ENCODE peak calls at places on chromosomes 1 and 21, in seven cellular contexts. Q is psoas muscle, K is Peyer's patch, X is BE2C, V is K562, U is cardiac muscle cell, J is DND-41. W is an unnamed sample.
A peak's percentile ranks its signal among the peaks of the same experiment; 100 is the strongest.

GRCh38 chr21:27132270-27132669 is 165.4 kb upstream of the ADAMTS5 start:
- DNase-seq in U (peak; percentile 53), Q (no peak), J (no peak), V (no peak), X (no peak), K (no peak), W (no peak)

GRCh38 chr1:204511366-204511765 is 4.8 kb upstream of the MDM4 start:
- DNase-seq in K (no peak), V (no peak), X (no peak), U (no peak), J (no peak), Q (no peak), W (no peak)

GRCh38 chr1:235821361-235821981 is 45.2 kb downstream of the LYST start:
- DNase-seq in K (no peak), X (no peak), V (no peak), U (peak; percentile 32), J (no peak), Q (no peak), W (no peak)

GRCh38 chr1:81617308-81618027 is 183.3 kb upstream of the ADGRL2 start:
- DNase-seq in Q (no peak), V (no peak), K (no peak), J (no peak), U (peak; percentile 36), X (no peak), W (no peak)

GRCh38 chr21:34268493-34268892 is 95.3 kb upstream of the KCNE2 start:
- DNase-seq in J (no peak), V (no peak), K (no peak), Q (no peak), X (no peak), U (no peak), W (no peak)

GRCh38 chr1:239987103-239987745 is 104.5 kb upstream of the FMN2 start:
- DNase-seq in U (peak; percentile 53), V (peak; percentile 45), Q (no peak), X (peak; percentile 74), K (no peak), J (peak; percentile 28), W (no peak)

GRCh38 chr1:172460901-172461315 is 17.0 kb upstream of the PIGC start:
- DNase-seq in X (no peak), Q (no peak), K (no peak), J (no peak), U (no peak), V (no peak), W (no peak)

GRCh38 chr1:153233448-153233847 is 16.1 kb downstream of the PRR9 start:
- DNase-seq in K (no peak), J (no peak), X (no peak), V (no peak), U (no peak), Q (no peak), W (no peak)

GRCh38 chr1:156815307-156815826 is 1.3 kb downstream of the SH2D2A start:
- DNase-seq in X (no peak), Q (peak; percentile 82), V (peak; percentile 50), J (no peak), U (peak; percentile 83), K (no peak), W (no peak)

GRCh38 chr1:227946624-227947424 is 908 bp downstream of the WNT9A start:
- DNase-seq in V (peak; percentile 88), K (peak; percentile 84), X (peak; percentile 79), J (no peak), Q (peak; percentile 90), U (peak; percentile 71), W (peak; percentile 47)

GRCh38 chr1:186094170-186094569 is 280.9 kb downstream of the TPR start:
- DNase-seq in K (no peak), J (no peak), U (peak; percentile 51), Q (no peak), V (no peak), X (no peak), W (no peak)

GRCh38 chr1:169124459-169124858 is 18.0 kb downstream of the ATP1B1 start:
- DNase-seq in J (no peak), V (no peak), Q (no peak), X (no peak), K (no peak), U (no peak), W (no peak)

GRCh38 chr1:200610846-200611245 is 9.7 kb downstream of the KIF14 start:
- DNase-seq in X (no peak), J (no peak), Q (no peak), U (no peak), V (no peak), K (no peak), W (no peak)

GRCh38 chr1:6019166-6019845 is 26.4 kb upstream of the KCNAB2 start:
- DNase-seq in V (no peak), Q (no peak), X (no peak), K (no peak), J (no peak), U (no peak), W (no peak)

GRCh38 chr21:46111857-46112730 is 14.2 kb downstream of the COL6A2 start:
- DNase-seq in K (peak; percentile 34), Q (peak; percentile 49), U (no peak), V (no peak), X (peak; percentile 7), J (no peak), W (no peak)

GRCh38 chr1:9798236-9799130 is 25.3 kb downstream of the CLSTN1 start:
- DNase-seq in U (peak; percentile 97), X (no peak), K (no peak), Q (no peak), J (no peak), V (peak; percentile 3), W (no peak)

GRCh38 chr1:234475166-234475793 is 3.7 kb downstream of the TARBP1 start:
- DNase-seq in Q (no peak), X (no peak), V (no peak), K (no peak), U (no peak), J (no peak), W (no peak)

GRCh38 chr1:17427696-17428660 is 11.5 kb downstream of the RCC2 start:
- DNase-seq in Q (no peak), X (no peak), V (no peak), K (no peak), J (no peak), U (no peak), W (no peak)

GRCh38 chr1:6279721-6280383 is 19.0 kb upstream of the GPR153 start:
- DNase-seq in X (no peak), J (no peak), K (no peak), U (no peak), Q (no peak), V (no peak), W (no peak)

GRCh38 chr1:93851878-93852277 is 27.1 kb downstream of the DNTTIP2 start:
- DNase-seq in K (no peak), J (no peak), V (no peak), U (no peak), Q (no peak), X (no peak), W (no peak)

DNA sequence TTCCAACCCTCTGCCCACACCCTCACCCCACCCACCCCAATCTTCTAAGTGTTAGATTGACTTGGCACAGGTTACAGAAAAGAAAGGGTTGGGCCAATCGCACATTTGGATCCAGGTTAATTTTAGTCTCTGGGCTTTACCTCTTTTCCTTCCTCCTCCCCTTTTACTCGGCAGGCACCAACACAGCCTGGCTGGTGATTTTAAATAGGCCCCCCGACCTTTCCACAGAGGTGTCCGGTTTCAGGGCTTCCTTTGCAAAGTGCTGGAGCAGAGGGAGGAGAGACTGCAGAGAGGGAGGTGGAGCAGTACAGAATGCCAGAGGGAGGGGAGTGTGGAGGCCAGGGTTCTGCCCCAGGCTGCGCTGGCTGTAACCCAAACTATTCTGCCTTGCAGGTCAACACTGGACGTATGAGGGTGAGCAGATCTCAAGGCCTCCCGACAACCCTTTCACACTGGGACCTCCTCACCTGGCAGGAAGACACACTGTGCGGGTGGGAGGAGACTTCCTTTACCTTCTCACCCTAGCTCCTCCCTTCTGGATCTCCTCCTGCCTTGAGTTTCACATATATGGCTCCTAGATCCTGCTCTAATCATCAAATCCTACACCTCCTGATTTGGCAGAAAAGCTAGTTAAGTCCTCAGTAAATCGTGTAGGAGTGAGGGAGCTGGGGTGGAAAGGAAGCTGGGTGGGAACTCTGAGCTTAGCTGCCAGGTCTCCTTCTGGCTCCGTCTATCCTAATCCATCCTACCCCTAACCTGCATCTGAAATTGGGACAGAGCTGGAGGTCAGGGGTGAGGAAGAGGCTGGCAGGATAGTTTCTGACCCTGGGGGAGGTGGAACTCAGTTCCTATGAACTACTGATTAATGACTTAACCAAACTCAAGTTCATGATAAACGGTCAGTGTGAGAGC is 2.4 kb downstream of the CA14 start:
- DNase-seq in V (no peak), K (peak; percentile 59), U (peak; percentile 45), J (no peak), X (no peak), Q (no peak), W (no peak)
- TF ChIP-seq CTCF in V (no peak), K (no peak), U (no peak), J (no peak), X (no peak), Q (no peak), W (no peak)

GRCh38 chr1:54545916-54546635 is 2.0 kb upstream of the ACOT11 start:
- DNase-seq in X (no peak), K (no peak), Q (no peak), J (no peak), V (no peak), U (no peak), W (no peak)

GRCh38 chr1:54546651-54547348 is 1.2 kb upstream of the ACOT11 start:
- DNase-seq in J (no peak), U (no peak), Q (no peak), V (no peak), K (no peak), X (no peak), W (no peak)

GRCh38 chr1:54547601-54548388 is at the start of gene ACOT11:
- DNase-seq in Q (peak; percentile 96), X (peak; percentile 90), U (peak; percentile 87), K (no peak), J (no peak), V (peak; percentile 45), W (no peak)

GRCh38 chr1:54549181-54549924 is 1.3 kb downstream of the ACOT11 start:
- DNase-seq in V (no peak), K (no peak), U (no peak), J (no peak), Q (peak; percentile 59), X (no peak), W (no peak)

GRCh38 chr1:54548389-54549044 is 489 bp downstream of the ACOT11 start:
- DNase-seq in V (no peak), U (no peak), X (peak; percentile 18), Q (no peak), K (no peak), J (no peak), W (no peak)
- H3K4me3 ChIP-seq in V (no peak overlapping the region), U (peak overlapping the region; percentile 22), X (peak overlapping the region; percentile 44), Q (peak overlapping the region; percentile 63), K (no peak overlapping the region), J (no peak overlapping the region), W (no peak overlapping the region)

DNA sequence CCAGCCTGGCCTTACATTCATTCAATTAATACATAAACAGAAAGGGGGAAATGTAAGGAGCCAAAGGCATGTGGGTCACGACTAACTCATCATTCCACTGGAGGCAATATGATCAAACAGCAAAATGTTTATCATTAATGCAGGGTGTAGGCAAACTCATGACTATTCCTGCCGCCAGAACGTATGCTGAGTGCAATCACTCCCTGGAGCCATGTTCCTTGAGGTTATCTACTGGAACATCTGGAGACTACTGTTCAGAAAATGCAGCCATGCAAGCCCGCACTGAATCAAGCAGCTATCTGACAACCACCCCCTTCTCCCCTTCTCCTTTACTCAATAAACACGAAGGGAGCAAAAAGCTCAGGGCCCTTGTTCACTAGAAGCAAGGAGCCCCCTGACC is 267.6 kb downstream of the COL11A1 start:
- DNase-seq in J (no peak), X (no peak), V (no peak), Q (no peak), K (no peak), U (no peak), W (no peak)
- H3K36me3 ChIP-seq in J (no peaks in the 10 kb centered on the region), X (no peaks in the 10 kb centered on the region), V (no peaks in the 10 kb centered on the region), Q (no peaks in the 10 kb centered on the region), K (no peaks in the 10 kb centered on the region), U (no peaks in the 10 kb centered on the region), W (no peaks in the 10 kb centered on the region)

GRCh38 chr1:242467556-242468145 is 56.8 kb downstream of the PLD5 start:
- DNase-seq in J (peak; percentile 18), U (peak; percentile 47), V (peak; percentile 53), Q (no peak), X (peak; percentile 79), K (no peak), W (no peak)
- TF ChIP-seq CTCF in J (peak; percentile 66), U (peak; percentile 49), V (peak; percentile 50), Q (peak; percentile 48), X (peak; percentile 94), K (peak; percentile 3), W (peak; percentile 79)

W was measured in GM06990.